ENCODE peak calls at places on chromosome 1, in five cellular contexts. Y is H1, T is HCT116, N is HepG2, A is GM12878. O is an unnamed sample.

GRCh38 chr1:220275430-220275829 is 3.2 kb upstream of the RAB3GAP2 start:
- DNase-seq in Y (no peak), A (no peak), T (no peak), N (no peak), O (no peak)

GRCh38 chr1:61953076-61953789 is 211.0 kb downstream of the PATJ start:
- DNase-seq in A (no peak), T (no peak), N (no peak), Y (no peak), O (no peak)

GRCh38 chr1:176110203-176110602 is 96.9 kb downstream of the COP1 start:
- DNase-seq in T (no peak), N (no peak), A (no peak), Y (no peak), O (no peak)

GRCh38 chr1:3441449-3441848 is 13.0 kb upstream of the ARHGEF16 start:
- DNase-seq in A (no peak), Y (no peak), N (peak; percentile 62), T (no peak), O (no peak)

GRCh38 chr1:227357229-227358078 is 39.2 kb upstream of the CDC42BPA start:
- DNase-seq in N (peak; percentile 52), T (peak; percentile 68), Y (peak; percentile 51), A (no peak), O (peak; percentile 90)

GRCh38 chr1:224065455-224065854 is 48.5 kb upstream of the FBXO28 start:
- DNase-seq in T (no peak), A (no peak), N (no peak), Y (no peak), O (no peak)

GRCh38 chr1:58768971-58769808 is 14.7 kb downstream of the JUN start:
- DNase-seq in A (no peak), T (no peak), Y (no peak), N (peak; percentile 56), O (peak; percentile 73)

GRCh38 chr1:228379666-228380065 is 27.0 kb downstream of the TRIM11 start:
- DNase-seq in T (no peak), Y (no peak), A (no peak), N (no peak), O (no peak)

GRCh38 chr1:205376739-205377138 is 20.0 kb upstream of the KLHDC8A start:
- DNase-seq in A (no peak), Y (no peak), N (no peak), T (peak; percentile 50), O (no peak)

GRCh38 chr1:151326619-151327222 is 495 bp downstream of the PI4KB start:
- DNase-seq in N (no peak), T (no peak), A (no peak), Y (no peak), O (peak; percentile 73)

GRCh38 chr1:116127123-116127847 is 16.1 kb downstream of the MAB21L3 start:
- DNase-seq in Y (no peak), A (no peak), N (no peak), T (no peak), O (no peak)

GRCh38 chr1:154944422-154945159 is 8.1 kb upstream of the PMVK start:
- DNase-seq in A (no peak), Y (no peak), T (no peak), N (peak; percentile 87), O (no peak)

GRCh38 chr1:161185282-161185682 is 8.0 kb upstream of the B4GALT3 start:
- DNase-seq in A (peak; percentile 98), T (no peak), Y (no peak), N (no peak), O (no peak)

GRCh38 chr1:81801032-81801833 is 499 bp downstream of the ADGRL2 start:
- DNase-seq in N (peak; percentile 59), Y (no peak), T (no peak), A (no peak), O (no peak)

GRCh38 chr1:213876531-213876930 is 111.2 kb upstream of the PROX1 start:
- DNase-seq in Y (no peak), A (no peak), N (no peak), T (no peak), O (no peak)

GRCh38 chr1:244969355-244970235 is 105.3 kb upstream of the HNRNPU start:
- DNase-seq in A (no peak), T (peak; percentile 40), Y (no peak), N (peak; percentile 77), O (no peak)

GRCh38 chr1:1881727-1882126 is 9.2 kb downstream of the GNB1 start:
- DNase-seq in T (no peak), A (no peak), Y (no peak), N (no peak), O (no peak)

GRCh38 chr1:111471012-111471411 is 2.8 kb upstream of the C1orf162 start:
- DNase-seq in N (no peak), T (no peak), Y (no peak), A (peak; percentile 77), O (no peak)

GRCh38 chr1:9121891-9122409 is 7.0 kb downstream of the GPR157 start:
- DNase-seq in A (peak; percentile 71), Y (no peak), N (no peak), T (no peak), O (no peak)

GRCh38 chr1:229758101-229759036 is 132.3 kb downstream of the URB2 start:
- DNase-seq in T (no peak), N (no peak), A (no peak), Y (no peak), O (no peak)

GRCh38 chr1:212074313-212074712 is 38.8 kb downstream of the DTL start:
- DNase-seq in A (no peak), T (no peak), Y (no peak), N (no peak), O (no peak)

GRCh38 chr1:102466487-102466886 is 469.8 kb upstream of the OLFM3 start:
- DNase-seq in Y (no peak), T (no peak), N (no peak), A (no peak), O (no peak)

GRCh38 chr1:72435025-72435424 is 152.7 kb upstream of the NEGR1 start:
- DNase-seq in A (no peak), T (no peak), N (no peak), Y (no peak), O (no peak)

GRCh38 chr1:59013276-59013927 is 229.6 kb upstream of the JUN start:
- DNase-seq in N (no peak), T (no peak), Y (peak; percentile 34), A (no peak), O (no peak)

DNA sequence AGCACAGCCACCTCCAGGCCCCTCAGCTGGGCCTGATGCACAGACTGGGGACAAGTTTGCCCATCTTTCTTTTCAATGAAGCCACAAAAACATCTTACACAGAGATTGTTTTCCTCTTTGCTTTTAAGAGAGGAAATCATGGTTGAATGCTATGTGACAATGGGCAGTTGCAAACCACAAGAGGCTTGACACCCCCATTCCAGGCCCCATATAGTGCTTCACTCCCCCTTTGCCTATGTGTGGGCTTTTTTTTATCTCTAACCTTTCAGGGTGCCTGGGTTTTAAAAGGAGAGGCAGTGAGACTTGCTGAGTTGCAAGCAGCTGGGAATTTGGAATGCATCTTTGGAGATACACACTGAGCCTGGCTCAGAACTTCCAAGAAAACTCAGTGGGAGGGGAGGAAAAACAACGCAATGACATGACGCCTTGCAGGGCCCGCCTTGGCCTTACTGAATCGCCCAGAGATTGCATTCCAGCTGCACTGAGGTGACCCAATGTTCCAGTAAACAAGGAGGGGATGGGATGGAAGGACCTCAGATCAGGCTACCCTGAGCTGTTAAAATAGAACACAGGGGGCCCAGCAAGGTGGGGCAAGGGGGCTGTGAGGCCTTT is 145.2 kb upstream of the ZNF648 start:
- DNase-seq in N (no peak), T (no peak), A (no peak), Y (no peak), O (no peak)
- TF ChIP-seq RAD21 in N (no peak), T (no peak), A (no peak), Y (no peak), O (no peak)

GRCh38 chr1:53075206-53075605 is 13.2 kb downstream of the PODN start:
- DNase-seq in A (no peak), Y (no peak), T (no peak), N (no peak), O (no peak)
- TF ChIP-seq ZNF274 in A (no peak), Y (no peak), T (no peak), N (no peak), O (no peak)

GRCh38 chr1:178188306-178188705 is 94.4 kb downstream of the RASAL2 start:
- DNase-seq in A (no peak), N (no peak), T (no peak), Y (no peak), O (no peak)

GRCh38 chr1:178192686-178193085 is 98.8 kb downstream of the RASAL2 start:
- DNase-seq in Y (no peak), T (no peak), A (no peak), N (no peak), O (no peak)

DNA sequence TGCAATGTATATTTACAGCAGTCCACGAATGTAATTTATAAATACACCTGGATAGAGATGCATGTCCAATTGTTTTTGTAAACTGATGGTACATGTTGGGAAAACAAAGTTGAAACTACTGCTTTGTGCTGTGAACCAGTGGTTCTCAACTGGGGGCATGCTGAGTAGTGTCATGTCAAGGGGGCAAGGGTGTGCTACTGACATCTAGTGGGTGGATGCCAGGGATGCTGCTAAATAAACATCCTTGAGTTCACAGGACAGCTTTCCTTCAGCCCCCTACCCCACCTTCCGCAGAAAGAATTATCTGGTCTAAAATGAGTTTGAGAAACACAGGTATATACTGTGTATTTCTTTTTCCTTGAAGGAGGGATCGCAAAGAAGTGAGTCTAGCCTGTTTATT is 95.9 kb downstream of the RASAL2 start:
- DNase-seq in N (peak; percentile 51), T (peak; percentile 13), A (peak; percentile 5), Y (peak; percentile 29), O (no peak)
- TF ChIP-seq RAD21 in N (peak; percentile 70), T (peak; percentile 69), A (peak; percentile 81), Y (peak; percentile 90), O (peak; percentile 22)

GRCh38 chr1:188778578-188778977 is 1699.1 kb downstream of the BRINP3 start:
- DNase-seq in N (no peak), T (no peak), A (no peak), Y (no peak), O (no peak)

DNA sequence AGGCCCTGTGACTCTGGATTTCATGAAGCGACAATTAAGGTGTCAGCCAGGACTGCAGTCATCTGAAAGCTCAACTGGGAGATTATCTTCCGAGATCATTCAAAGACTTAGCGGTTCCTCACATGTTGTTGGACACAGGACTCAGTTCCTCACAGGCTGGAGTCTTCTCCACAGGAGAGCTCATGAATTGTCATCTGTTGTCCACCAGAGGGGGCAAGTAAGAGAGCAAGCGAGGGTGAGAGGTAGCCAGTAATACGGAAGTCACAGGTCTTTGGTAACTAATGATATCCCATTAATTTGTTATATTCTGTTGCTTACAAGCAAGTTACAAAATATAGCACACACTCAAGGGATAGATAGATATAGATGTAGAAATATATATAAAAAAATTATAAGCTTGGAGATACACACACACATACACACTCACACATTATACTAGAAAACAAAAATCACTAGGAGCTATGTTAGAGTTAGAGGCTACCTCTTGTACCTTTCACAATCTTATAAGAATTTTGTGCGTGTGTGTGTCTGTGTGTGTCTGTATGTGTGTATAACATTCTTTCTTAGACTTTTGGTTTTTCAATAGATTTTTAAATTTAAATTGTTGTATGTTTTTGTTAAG is 1695.3 kb downstream of the BRINP3 start:
- DNase-seq in N (peak; percentile 64), T (peak; percentile 81), A (no peak), Y (peak; percentile 23), O (peak; percentile 15)
- TF ChIP-seq ZNF274 in N (no peak), T (no peak), A (no peak), Y (no peak), O (no peak)